ENCODE peak calls at places on chromosome 4, in four cellular contexts. One of them, this sample, is unnamed.

GRCh38 chr4:129446074-129446473 is 350.1 kb downstream of the C4orf33 start:
- DNase-seq in HepG2: no peak
- DNase-seq in GM12878: no peak
- DNase-seq in K562: no peak
- DNase-seq in this sample: no peak

GRCh38 chr4:102308032-102308799 is 37.1 kb downstream of the SLC39A8 start:
- DNase-seq in K562: no peak
- DNase-seq in GM12878: no peak
- DNase-seq in HepG2: no peak
- DNase-seq in this sample: no peak

GRCh38 chr4:12692815-12693214 is 791.3 kb downstream of the RAB28 start:
- DNase-seq in GM12878: no peak
- DNase-seq in K562: no peak
- DNase-seq in HepG2: no peak
- DNase-seq in this sample: no peak

GRCh38 chr4:68369474-68369805 is 19.6 kb upstream of the YTHDC1 start:
- DNase-seq in K562: no peak
- DNase-seq in HepG2: no peak
- DNase-seq in GM12878: no peak
- DNase-seq in this sample: no peak

GRCh38 chr4:11497972-11498371 is 69.3 kb upstream of the HS3ST1 start:
- DNase-seq in K562: no peak
- DNase-seq in GM12878: no peak
- DNase-seq in HepG2: no peak
- DNase-seq in this sample: no peak

GRCh38 chr4:168515222-168516011 is 18.6 kb downstream of the PALLD start:
- DNase-seq in HepG2: no peak
- DNase-seq in K562: no peak
- DNase-seq in GM12878: no peak
- DNase-seq in this sample: no peak

GRCh38 chr4:3767569-3768288 is 1.5 kb downstream of the ADRA2C start:
- DNase-seq in K562: no peak
- DNase-seq in HepG2: no peak
- DNase-seq in GM12878: no peak
- DNase-seq in this sample: no peak

GRCh38 chr4:186607490-186607889 is 52.1 kb upstream of the MTNR1A start:
- DNase-seq in GM12878: no peak
- DNase-seq in K562: no peak
- DNase-seq in HepG2: no peak
- DNase-seq in this sample: no peak

GRCh38 chr4:140662082-140662869 is 93.5 kb upstream of the UCP1 start:
- DNase-seq in GM12878: no peak
- DNase-seq in HepG2: peak; percentile 36
- DNase-seq in K562: no peak
- DNase-seq in this sample: no peak

GRCh38 chr4:48954314-48954713 is 31.8 kb upstream of the CWH43 start:
- DNase-seq in K562: no peak
- DNase-seq in GM12878: no peak
- DNase-seq in HepG2: no peak
- DNase-seq in this sample: no peak

GRCh38 chr4:53785996-53786395 is 194.7 kb upstream of the LNX1 start:
- DNase-seq in GM12878: no peak
- DNase-seq in HepG2: no peak
- DNase-seq in K562: no peak
- DNase-seq in this sample: no peak

GRCh38 chr4:17168571-17168970 is 270.1 kb upstream of the LDB2 start:
- DNase-seq in GM12878: no peak
- DNase-seq in HepG2: no peak
- DNase-seq in K562: no peak
- DNase-seq in this sample: peak; percentile 31

GRCh38 chr4:5773271-5773555 is 62.2 kb downstream of the EVC start:
- DNase-seq in HepG2: no peak
- DNase-seq in K562: no peak
- DNase-seq in GM12878: no peak
- DNase-seq in this sample: no peak

GRCh38 chr4:139214039-139214534 is 37.1 kb upstream of the ELF2 start:
- DNase-seq in HepG2: peak; percentile 69
- DNase-seq in K562: no peak
- DNase-seq in GM12878: peak; percentile 65
- DNase-seq in this sample: peak; percentile 29

GRCh38 chr4:119748853-119749252 is 120.2 kb upstream of the PDE5A start:
- DNase-seq in HepG2: no peak
- DNase-seq in K562: no peak
- DNase-seq in GM12878: no peak
- DNase-seq in this sample: no peak

GRCh38 chr4:22356996-22357596 is 158.8 kb downstream of the ADGRA3 start:
- DNase-seq in K562: no peak
- DNase-seq in HepG2: no peak
- DNase-seq in GM12878: no peak
- DNase-seq in this sample: peak; percentile 4

GRCh38 chr4:88533937-88534750 is 10.6 kb upstream of the PYURF start:
- DNase-seq in K562: no peak
- DNase-seq in GM12878: no peak
- DNase-seq in HepG2: no peak
- DNase-seq in this sample: no peak

GRCh38 chr4:108933046-108933445 is 170.2 kb upstream of the ETNPPL start:
- DNase-seq in K562: no peak
- DNase-seq in GM12878: no peak
- DNase-seq in HepG2: no peak
- DNase-seq in this sample: no peak

GRCh38 chr4:166092797-166093196 is 219.8 kb downstream of the TLL1 start:
- DNase-seq in HepG2: no peak
- DNase-seq in GM12878: no peak
- DNase-seq in K562: no peak
- DNase-seq in this sample: no peak

GRCh38 chr4:87174672-87175071 is 45.7 kb downstream of the KLHL8 start:
- DNase-seq in HepG2: no peak
- DNase-seq in K562: no peak
- DNase-seq in GM12878: no peak
- DNase-seq in this sample: no peak

GRCh38 chr4:83115000-83115399 is 471 bp upstream of the PLAC8 start:
- DNase-seq in K562: no peak
- DNase-seq in HepG2: no peak
- DNase-seq in GM12878: no peak
- DNase-seq in this sample: no peak

GRCh38 chr4:3074846-3075651 is 568 bp downstream of the HTT start:
- DNase-seq in GM12878: no peak
- DNase-seq in HepG2: peak; percentile 65
- DNase-seq in K562: peak; percentile 67
- DNase-seq in this sample: peak; percentile 67

GRCh38 chr4:129278868-129279267 is 182.9 kb downstream of the C4orf33 start:
- DNase-seq in GM12878: no peak
- DNase-seq in HepG2: no peak
- DNase-seq in K562: no peak
- DNase-seq in this sample: no peak

GRCh38 chr4:6915041-6916005 is 5.7 kb downstream of the TBC1D14 start:
- DNase-seq in K562: no peak
- DNase-seq in GM12878: no peak
- DNase-seq in HepG2: no peak
- DNase-seq in this sample: no peak

GRCh38 chr4:117064297-117064696 is 21.1 kb downstream of the TRAM1L1 start:
- DNase-seq in GM12878: no peak
- DNase-seq in HepG2: no peak
- DNase-seq in K562: no peak
- DNase-seq in this sample: no peak

GRCh38 chr4:56424697-56425514 is 10.5 kb downstream of the PPAT start:
- DNase-seq in HepG2: no peak
- DNase-seq in GM12878: no peak
- DNase-seq in K562: peak; percentile 20
- DNase-seq in this sample: peak; percentile 11

GRCh38 chr4:84647307-84647884 is 64.5 kb downstream of the CDS1 start:
- DNase-seq in GM12878: no peak
- DNase-seq in K562: no peak
- DNase-seq in HepG2: no peak
- DNase-seq in this sample: no peak

GRCh38 chr4:76212851-76213414 is 691 bp downstream of the SCARB2 start:
- DNase-seq in HepG2: no peak
- DNase-seq in GM12878: no peak
- DNase-seq in K562: no peak
- DNase-seq in this sample: no peak

GRCh38 chr4:163484906-163485305 is 9.6 kb upstream of the TMA16 start:
- DNase-seq in K562: peak; percentile 55
- DNase-seq in HepG2: peak; percentile 41
- DNase-seq in GM12878: no peak
- DNase-seq in this sample: peak; percentile 51

GRCh38 chr4:105677689-105678088 is 30.8 kb downstream of the INTS12 start:
- DNase-seq in K562: no peak
- DNase-seq in HepG2: no peak
- DNase-seq in GM12878: no peak
- DNase-seq in this sample: no peak

GRCh38 chr4:30767147-30767546 is 47.0 kb downstream of the PCDH7 start:
- DNase-seq in HepG2: no peak
- DNase-seq in K562: no peak
- DNase-seq in GM12878: no peak
- DNase-seq in this sample: no peak

GRCh38 chr4:164779080-164779479 is 25.1 kb downstream of the SMIM31 start:
- DNase-seq in GM12878: no peak
- DNase-seq in K562: no peak
- DNase-seq in HepG2: no peak
- DNase-seq in this sample: no peak

GRCh38 chr4:84971319-84971932 is 4.9 kb upstream of the WDFY3 start:
- DNase-seq in K562: peak; percentile 11
- DNase-seq in HepG2: peak; percentile 53
- DNase-seq in GM12878: no peak
- DNase-seq in this sample: peak; percentile 36

GRCh38 chr4:153217440-153217839 is 13.2 kb downstream of the TRIM2 start:
- DNase-seq in GM12878: no peak
- DNase-seq in HepG2: no peak
- DNase-seq in K562: no peak
- DNase-seq in this sample: no peak

DNA sequence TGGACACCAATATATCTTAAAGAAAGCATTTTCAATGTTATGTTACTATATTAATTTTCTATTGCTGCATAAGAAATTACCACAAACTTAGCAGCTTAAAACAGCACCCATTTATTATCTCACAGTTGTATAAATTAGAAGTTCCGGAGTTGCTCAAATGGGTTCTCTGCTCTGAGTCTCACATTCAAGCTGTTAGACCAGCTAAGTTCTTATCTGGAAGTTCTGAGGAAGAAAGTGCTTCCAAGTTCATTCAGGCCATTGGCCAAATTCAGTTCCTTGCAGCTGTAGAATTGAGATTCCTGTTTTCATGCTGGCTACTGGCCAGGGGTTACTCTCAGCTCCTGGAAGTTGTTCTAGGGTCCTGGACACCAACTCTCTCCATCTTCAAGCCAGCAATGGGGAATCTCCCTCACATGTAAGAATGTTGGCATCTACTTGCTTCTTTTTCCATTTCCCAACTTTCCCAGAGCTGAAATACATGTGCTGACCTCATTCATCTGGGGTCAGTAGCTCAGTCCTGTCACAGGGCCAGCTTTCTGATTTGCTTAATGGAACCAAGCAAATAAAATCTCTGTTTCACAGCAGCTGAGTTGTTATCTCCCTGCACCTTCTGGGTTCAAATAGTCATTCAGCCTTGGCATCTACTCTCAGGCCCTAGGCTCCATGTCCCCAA is 99.6 kb upstream of the INTU start:
- DNase-seq in K562: no peak
- DNase-seq in HepG2: no peak
- DNase-seq in GM12878: no peak
- DNase-seq in this sample: no peak
- TF ChIP-seq TARDBP in K562: no peak
- TF ChIP-seq TARDBP in HepG2: no peak
- TF ChIP-seq TARDBP in GM12878: no peak
- TF ChIP-seq TARDBP in this sample: no peak

DNA sequence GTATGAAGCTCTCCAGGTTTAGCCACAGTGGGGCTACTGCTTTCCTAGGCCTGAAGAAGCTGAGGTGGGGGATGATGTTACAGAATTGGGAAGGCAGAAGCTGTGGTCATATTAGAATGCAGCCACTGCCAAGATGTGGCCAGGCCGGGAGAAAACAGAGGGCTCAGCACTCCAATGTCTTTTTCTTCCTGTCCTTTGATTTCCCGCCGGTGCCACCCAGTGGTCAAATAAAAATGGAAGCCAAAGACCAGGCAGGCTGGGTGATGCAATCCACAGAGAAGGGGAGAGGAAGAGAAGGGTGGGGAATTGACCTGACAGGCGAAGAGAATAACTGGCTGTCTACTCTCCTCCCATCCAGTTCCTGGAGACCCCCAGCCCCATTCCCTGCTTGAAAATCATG is 94.9 kb upstream of the SHISA3 start:
- DNase-seq in GM12878: no peak
- DNase-seq in HepG2: peak; percentile 68
- DNase-seq in K562: peak; percentile 21
- DNase-seq in this sample: peak; percentile 49
- TF ChIP-seq BHLHE40 in GM12878: no peak
- TF ChIP-seq BHLHE40 in HepG2: no peak
- TF ChIP-seq BHLHE40 in K562: no peak
- TF ChIP-seq BHLHE40 in this sample: no peak

DNA sequence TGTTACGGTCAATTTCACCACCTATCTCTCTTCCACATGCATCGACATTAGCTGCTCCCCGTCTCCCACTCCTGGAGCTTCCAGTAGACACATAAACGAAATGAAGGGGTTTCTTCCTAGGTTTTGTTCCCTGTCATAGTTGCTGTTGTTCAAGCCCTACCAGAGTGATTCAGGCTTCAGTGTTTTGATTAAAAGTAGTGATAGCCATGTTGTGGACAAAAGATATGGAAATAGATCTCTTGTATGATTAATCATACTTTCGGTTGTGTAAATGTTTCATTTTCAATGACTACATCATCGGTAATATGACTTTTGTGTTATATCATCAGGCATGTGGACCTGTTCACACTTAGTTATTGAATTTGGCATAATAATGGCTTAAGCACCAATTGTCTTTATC is 96.6 kb upstream of the KLF3 start:
- DNase-seq in GM12878: no peak
- DNase-seq in K562: no peak
- DNase-seq in HepG2: no peak
- DNase-seq in this sample: no peak
- TF ChIP-seq FOXM1 in GM12878: no peak
- TF ChIP-seq FOXM1 in K562: no peak
- TF ChIP-seq FOXM1 in HepG2: no peak
- TF ChIP-seq FOXM1 in this sample: no peak

GRCh38 chr4:184310171-184310567 is 92.5 kb upstream of the ENPP6 start:
- DNase-seq in K562: no peak
- DNase-seq in GM12878: no peak
- DNase-seq in HepG2: no peak
- DNase-seq in this sample: no peak
- TF ChIP-seq TARDBP in K562: no peak
- TF ChIP-seq TARDBP in GM12878: no peak
- TF ChIP-seq TARDBP in HepG2: no peak
- TF ChIP-seq TARDBP in this sample: no peak

GRCh38 chr4:124111922-124112321 is 600.6 kb downstream of the ANKRD50 start:
- DNase-seq in K562: no peak
- DNase-seq in HepG2: peak; percentile 55
- DNase-seq in GM12878: no peak
- DNase-seq in this sample: peak; percentile 40
- TF ChIP-seq BHLHE40 in K562: no peak
- TF ChIP-seq BHLHE40 in HepG2: no peak
- TF ChIP-seq BHLHE40 in GM12878: no peak
- TF ChIP-seq BHLHE40 in this sample: no peak

This sample was measured in HEK293T.